ENCODE peak calls at places on chromosome X, in seven cellular contexts. V is cardiac muscle cell; U is tibial nerve; G is aorta; F is CD8-positive, alpha-beta T cell; H is A549; D is neuronal stem cell. C is an unnamed sample.
A peak's percentile ranks its signal among the peaks of the same experiment; 100 is the strongest.

GRCh38 chrX:134431894-134432293 is 28.1 kb upstream of the HPRT1 start:
- DNase-seq in V (peak; percentile 21), U (no peak), G (no peak), F (no peak), H (no peak), D (no peak), C (no peak)

GRCh38 chrX:133994576-133994975 is 9.2 kb upstream of the GPC3 start:
- DNase-seq in V (peak; percentile 37), U (no peak), G (no peak), F (no peak), H (no peak), D (no peak), C (no peak)

GRCh38 chrX:34343001-34343400 is 210.9 kb upstream of the FAM47A start:
- DNase-seq in V (no peak), U (no peak), G (no peak), F (no peak), H (no peak), D (no peak), C (no peak)

GRCh38 chrX:72120798-72121197 is 10.9 kb downstream of the RTL5 start:
- DNase-seq in V (no peak), U (no peak), G (no peak), F (no peak), H (no peak), D (no peak), C (no peak)

GRCh38 chrX:134734343-134735001 is 76.2 kb upstream of the PLAC1 start:
- DNase-seq in V (peak; percentile 73), U (no peak), G (no peak), F (no peak), H (no peak), D (no peak), C (no peak)

GRCh38 chrX:48958635-48959094 is 1.3 kb upstream of the OTUD5 start:
- DNase-seq in V (peak; percentile 67), U (no peak), G (peak; percentile 85), F (no peak), H (peak; percentile 41), D (no peak), C (peak; percentile 54)

GRCh38 chrX:15686818-15687685 is 22.4 kb upstream of the CLTRN start:
- DNase-seq in V (peak; percentile 60), U (peak; percentile 16), G (no peak), F (peak; percentile 31), H (peak; percentile 46), D (peak; percentile 31), C (peak; percentile 38)

GRCh38 chrX:44415639-44416386 is 72.3 kb upstream of the EFHC2 start:
- DNase-seq in V (no peak), U (no peak), G (no peak), F (no peak), H (no peak), D (no peak), C (no peak)

GRCh38 chrX:152819271-152819670 is 11.3 kb downstream of the CETN2 start:
- DNase-seq in V (peak; percentile 15), U (no peak), G (no peak), F (no peak), H (no peak), D (no peak), C (no peak)

GRCh38 chrX:16240231-16240905 is 73.1 kb downstream of the MAGEB17 start:
- DNase-seq in V (no peak), U (no peak), G (no peak), F (no peak), H (no peak), D (no peak), C (no peak)

GRCh38 chrX:119996600-119997524 is 53.3 kb upstream of the NKAP start:
- DNase-seq in V (no peak), U (no peak), G (no peak), F (no peak), H (no peak), D (no peak), C (no peak)

GRCh38 chrX:120001787-120002186 is 58.2 kb upstream of the NKAP start:
- DNase-seq in V (no peak), U (no peak), G (no peak), F (no peak), H (no peak), D (no peak), C (no peak)

GRCh38 chrX:119999087-119999634 is 55.6 kb upstream of the NKAP start:
- DNase-seq in V (no peak), U (no peak), G (no peak), F (no peak), H (no peak), D (no peak), C (no peak)

GRCh38 chrX:119997570-119997969 is 54.0 kb upstream of the NKAP start:
- DNase-seq in V (no peak), U (no peak), G (no peak), F (no peak), H (no peak), D (no peak), C (no peak)

DNA sequence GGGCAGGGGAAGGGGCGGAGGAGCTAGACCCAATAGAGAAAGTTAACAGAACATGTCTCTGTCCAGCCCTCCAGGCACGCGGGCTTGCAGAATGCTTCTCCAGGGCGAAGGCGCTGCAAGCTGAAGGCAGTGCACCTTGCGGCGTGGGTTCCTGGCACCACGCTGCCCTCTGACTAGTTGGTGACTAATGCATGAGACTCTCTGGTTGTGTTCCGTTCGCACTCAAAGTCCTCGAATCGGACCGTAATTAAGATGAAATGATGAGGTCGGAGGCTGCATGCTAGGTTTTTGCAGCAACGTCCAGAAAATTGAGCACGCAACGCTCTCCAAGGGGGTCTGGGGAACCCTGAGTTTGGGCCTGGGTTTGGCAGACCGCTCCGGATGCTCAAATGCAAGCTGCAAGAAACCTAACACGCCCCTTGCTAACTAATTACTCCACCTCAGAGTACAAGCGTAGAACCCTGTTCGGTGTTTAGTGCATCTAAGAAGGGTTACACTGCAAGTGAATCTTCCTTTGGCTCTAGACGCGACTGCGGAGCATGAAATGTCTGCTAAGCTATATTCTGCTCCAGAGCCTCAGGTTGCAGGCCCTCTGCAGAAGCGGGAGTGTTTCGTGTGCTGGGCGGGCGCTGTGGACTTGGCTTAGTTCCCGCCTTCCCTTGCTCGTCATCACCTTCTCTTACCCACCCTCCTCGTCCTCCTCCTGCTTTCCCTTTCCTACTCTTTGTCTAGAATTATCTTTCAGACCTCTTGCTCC is 57.1 kb upstream of the NKAP start:
- DNase-seq in V (no peak), U (no peak), G (peak; percentile 75), F (no peak), H (no peak), D (no peak), C (no peak)
- H3K4me3 ChIP-seq in V (no peak overlapping the region), U (no peak overlapping the region), G (no peak overlapping the region), F (no peak overlapping the region), H (no peak overlapping the region), D (no peak overlapping the region), C (no peak overlapping the region)

GRCh38 chrX:83185010-83185409 is 323.1 kb upstream of the POU3F4 start:
- DNase-seq in V (no peak), U (no peak), G (no peak), F (no peak), H (no peak), D (no peak), C (no peak)
- H3K9me3 ChIP-seq in V (no peaks in the 10 kb centered on the region), U (no peaks in the 10 kb centered on the region), G (no peaks in the 10 kb centered on the region), F (no peaks in the 10 kb centered on the region), H (no peaks in the 10 kb centered on the region), D (no peaks in the 10 kb centered on the region), C (no peaks in the 10 kb centered on the region)

DNA sequence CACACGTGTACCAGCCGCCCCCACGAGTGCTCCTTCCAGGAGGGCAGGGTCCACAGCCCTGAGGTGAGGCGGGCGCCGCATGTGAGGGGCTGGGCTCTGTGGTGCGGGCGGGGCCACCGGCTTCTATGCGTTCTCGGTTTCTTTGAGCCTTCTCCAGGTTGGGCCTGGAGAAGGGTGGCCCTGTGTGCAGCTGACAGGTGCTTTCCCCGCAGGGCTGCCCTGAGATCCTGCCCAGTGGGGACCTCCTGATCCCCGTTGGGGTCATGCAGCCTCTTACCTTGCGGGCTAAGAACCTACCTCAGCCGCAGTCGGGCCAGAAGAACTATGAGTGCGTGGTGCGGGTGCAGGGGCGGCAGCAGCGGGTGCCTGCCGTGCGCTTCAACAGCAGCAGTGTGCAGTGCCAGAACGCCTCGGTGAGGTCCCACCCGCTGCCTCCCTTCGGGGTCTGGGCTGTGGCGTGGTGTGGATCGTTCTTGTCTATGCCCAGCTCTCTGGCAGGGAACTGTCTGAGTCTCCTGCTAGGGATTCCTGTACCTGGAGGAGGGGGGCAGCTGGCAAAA is 6.8 kb downstream of the PLXNA3 start:
- DNase-seq in V (no peak), U (no peak), G (no peak), F (no peak), H (no peak), D (no peak), C (no peak)
- H3K4me1 ChIP-seq in V (no peaks in the 10 kb centered on the region), U (peaks cover 2% of the 10 kb centered on the region), G (no peaks in the 10 kb centered on the region), F (no peaks in the 10 kb centered on the region), H (no peaks in the 10 kb centered on the region), D (no peaks in the 10 kb centered on the region), C (no peaks in the 10 kb centered on the region)

GRCh38 chrX:23785564-23785963 is 2.6 kb downstream of the SAT1 start:
- DNase-seq in V (no peak), U (no peak), G (no peak), F (no peak), H (no peak), D (no peak), C (no peak)
- H3K4me3 ChIP-seq in V (no peak overlapping the region), U (no peak overlapping the region), G (no peak overlapping the region), F (no peak overlapping the region), H (peak overlapping the region; percentile 86), D (no peak overlapping the region), C (no peak overlapping the region)

DNA sequence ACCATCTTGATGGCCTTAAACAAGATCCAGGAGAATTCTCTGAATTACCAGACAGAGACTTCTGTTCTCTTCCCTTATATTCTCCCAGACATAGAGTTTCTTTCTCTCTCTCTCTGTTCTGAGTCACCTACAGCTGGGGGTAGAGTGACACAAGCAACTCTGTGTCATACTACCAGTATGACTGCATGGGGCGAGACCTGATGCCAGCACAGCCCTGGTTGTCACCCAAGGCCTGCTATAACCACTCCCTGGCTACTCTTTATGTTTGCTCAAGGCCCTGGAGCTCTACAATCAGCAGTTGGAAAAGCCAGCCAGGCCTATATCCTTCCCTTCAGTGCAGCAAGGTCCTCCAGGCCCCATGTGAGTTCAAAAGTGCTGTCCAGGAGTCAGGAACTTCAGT is 114.2 kb upstream of the TENT5D start:
- DNase-seq in V (no peak), U (no peak), G (no peak), F (no peak), H (no peak), D (no peak), C (no peak)
- H3K9me3 ChIP-seq in V (no peaks in the 10 kb centered on the region), U (no peaks in the 10 kb centered on the region), G (no peaks in the 10 kb centered on the region), F (no peaks in the 10 kb centered on the region), H (no peaks in the 10 kb centered on the region), D (no peaks in the 10 kb centered on the region), C (no peaks in the 10 kb centered on the region)

GRCh38 chrX:100648601-100649417 is 4.8 kb downstream of the SRPX2 start:
- DNase-seq in V (peak; percentile 81), U (no peak), G (no peak), F (no peak), H (no peak), D (no peak), C (no peak)

GRCh38 chrX:100645106-100645505 is 1.1 kb downstream of the SRPX2 start:
- DNase-seq in V (no peak), U (no peak), G (no peak), F (no peak), H (no peak), D (no peak), C (no peak)

GRCh38 chrX:100647095-100647494 is 3.1 kb downstream of the SRPX2 start:
- DNase-seq in V (peak; percentile 80), U (peak; percentile 16), G (no peak), F (no peak), H (no peak), D (no peak), C (no peak)

GRCh38 chrX:100649550-100650356 is 5.8 kb downstream of the SRPX2 start:
- DNase-seq in V (peak; percentile 95), U (peak; percentile 67), G (peak; percentile 76), F (no peak), H (no peak), D (no peak), C (no peak)

GRCh38 chrX:100647739-100648138 is 3.7 kb downstream of the SRPX2 start:
- DNase-seq in V (peak; percentile 32), U (no peak), G (no peak), F (no peak), H (no peak), D (no peak), C (no peak)
- H3K4me1 ChIP-seq in V (no peaks in the 10 kb centered on the region), U (no peaks in the 10 kb centered on the region), G (no peaks in the 10 kb centered on the region), F (no peaks in the 10 kb centered on the region), H (peaks cover 63% of the 10 kb centered on the region), D (no peaks in the 10 kb centered on the region), C (no peaks in the 10 kb centered on the region)